ENCODE peak calls at places on chromosomes 3 and 15, in nine cellular contexts. K is fibroblast of mammary gland; M is stimulated activated CD4-positive, alpha-beta T cell treated with anti-CD3 and anti-CD28 coated beads, Interleukin-15, amount 100 ng/mL, for 24 hours; I is activated CD8-positive, alpha-beta T cell treated with anti-CD3 and anti-CD28 coated beads for 36 hours; E is activated CD4-positive, CD25-positive, alpha-beta regulatory T cell; X is AG10803; P is SJSA1; W is colonic mucosa; O is fibroblast of the aortic adventitia. Z is an unnamed sample.
A peak's percentile ranks its signal among the peaks of the same experiment; 100 is the strongest.

GRCh38 chr3:126704494-126705214 is 614 bp downstream of the CHCHD6 start:
- DNase-seq in W (no peak), P (no peak), E (no peak), M (no peak), K (no peak), I (peak; percentile 30), O (no peak), X (no peak), Z (no peak)

GRCh38 chr3:9721015-9721697 is 10.4 kb upstream of the BRPF1 start:
- DNase-seq in E (no peak), W (no peak), P (no peak), I (no peak), O (no peak), K (peak; percentile 33), M (no peak), X (no peak), Z (no peak)

GRCh38 chr3:177334803-177335202 is 137.5 kb upstream of the TBL1XR1 start:
- DNase-seq in W (no peak), M (no peak), O (no peak), X (no peak), P (no peak), K (no peak), E (no peak), I (no peak), Z (no peak)

GRCh38 chr3:21942328-21942727 is 191.3 kb upstream of the ZNF385D start:
- DNase-seq in I (no peak), K (peak; percentile 85), X (peak; percentile 93), E (no peak), M (no peak), W (no peak), P (no peak), O (peak; percentile 38), Z (no peak)

GRCh38 chr15:51307811-51308210 is 30.6 kb downstream of the CYP19A1 start:
- DNase-seq in M (no peak), E (no peak), P (no peak), O (peak; percentile 32), X (no peak), K (peak; percentile 31), W (no peak), I (no peak), Z (no peak)

GRCh38 chr15:94234300-94234699 is 2.9 kb downstream of the MCTP2 start:
- DNase-seq in W (no peak), E (no peak), O (no peak), I (peak; percentile 61), M (peak; percentile 73), P (no peak), K (no peak), X (no peak), Z (no peak)

GRCh38 chr3:148178508-148178907 is 519.2 kb upstream of the AGTR1 start:
- DNase-seq in K (no peak), I (no peak), X (no peak), O (no peak), M (no peak), E (no peak), W (no peak), P (no peak), Z (no peak)

GRCh38 chr15:94057305-94057704 is 174.1 kb upstream of the MCTP2 start:
- DNase-seq in X (no peak), M (no peak), E (no peak), W (no peak), I (no peak), O (no peak), P (no peak), K (no peak), Z (no peak)

GRCh38 chr3:37214076-37214475 is 39.7 kb upstream of the LRRFIP2 start:
- DNase-seq in X (no peak), P (no peak), K (no peak), O (no peak), W (no peak), M (no peak), I (no peak), E (no peak), Z (no peak)

GRCh38 chr3:127629462-127630403 is 748 bp downstream of the PODXL2 start:
- DNase-seq in K (no peak), I (peak; percentile 38), P (no peak), M (peak; percentile 51), E (no peak), X (no peak), O (no peak), W (peak; percentile 38), Z (no peak)

GRCh38 chr3:9022305-9022985 is 59.2 kb upstream of the RAD18 start:
- DNase-seq in I (no peak), K (no peak), O (no peak), X (no peak), P (no peak), E (no peak), M (no peak), W (no peak), Z (no peak)

GRCh38 chr3:63251499-63251898 is 26.6 kb upstream of the SYNPR start:
- DNase-seq in O (no peak), W (no peak), K (no peak), X (no peak), I (no peak), M (no peak), P (no peak), E (no peak), Z (no peak)

GRCh38 chr15:48856947-48857346 is 21.0 kb upstream of the EID1 start:
- DNase-seq in I (no peak), P (peak; percentile 85), W (no peak), E (no peak), K (no peak), O (peak; percentile 47), X (peak; percentile 47), M (no peak), Z (no peak)

GRCh38 chr3:98733055-98733777 is 29.9 kb upstream of the ST3GAL6 start:
- DNase-seq in W (peak; percentile 23), X (no peak), I (peak; percentile 38), P (no peak), E (no peak), O (peak; percentile 61), M (peak; percentile 41), K (no peak), Z (peak; percentile 51)

GRCh38 chr15:82146990-82147461 is 101.2 kb upstream of the MEX3B start:
- DNase-seq in I (no peak), K (peak; percentile 89), E (no peak), O (peak; percentile 83), W (no peak), M (no peak), X (peak; percentile 79), P (peak; percentile 77), Z (no peak)

GRCh38 chr3:159899198-159899597 is 89.4 kb upstream of the IL12A start:
- DNase-seq in P (no peak), W (no peak), I (no peak), E (no peak), K (no peak), O (no peak), M (no peak), X (no peak), Z (no peak)

GRCh38 chr3:77686560-77686959 is 646.7 kb downstream of the ROBO2 start:
- DNase-seq in P (no peak), K (no peak), I (no peak), O (no peak), X (no peak), M (no peak), W (no peak), E (no peak), Z (no peak)

GRCh38 chr15:40793216-40793989 is 13.5 kb upstream of the ZFYVE19 start:
- DNase-seq in X (peak; percentile 84), M (peak; percentile 47), I (peak; percentile 27), O (peak; percentile 95), P (peak; percentile 85), K (peak; percentile 99), E (no peak), W (peak; percentile 92), Z (no peak)

GRCh38 chr15:71806452-71806931 is 3.9 kb upstream of the NR2E3 start:
- DNase-seq in O (peak; percentile 63), W (no peak), I (no peak), M (no peak), X (peak; percentile 12), E (no peak), K (peak; percentile 52), P (no peak), Z (peak; percentile 72)

GRCh38 chr3:52532517-52532837 is 1.2 kb downstream of the NT5DC2 start:
- DNase-seq in E (no peak), O (peak; percentile 38), I (peak; percentile 72), K (peak; percentile 40), X (no peak), W (no peak), M (peak; percentile 32), P (peak; percentile 80), Z (no peak)